ENCODE peak calls at places on chromosomes 11 and 22, in eight cellular contexts. One of them, this sample, is unnamed. For H3K36me3, the result is how much of the 10 kb centered on the place peaks cover.

GRCh38 chr11:116793476-116794096 is 1.9 kb upstream of the APOA5 start:
- DNase-seq in neural progenitor cell: no peak
- DNase-seq in pancreas: no peak
- DNase-seq in Peyer's patch: no peak
- DNase-seq in brain microvascular endothelial cell: no peak
- DNase-seq in ovary: no peak
- DNase-seq in PC-3: peak
- DNase-seq in HCT116: peak
- DNase-seq in this sample: no peak

GRCh38 chr22:39384750-39385480 is 14.7 kb upstream of the TAB1 start:
- DNase-seq in pancreas: no peak
- DNase-seq in HCT116: no peak
- DNase-seq in Peyer's patch: no peak
- DNase-seq in PC-3: peak
- DNase-seq in neural progenitor cell: peak
- DNase-seq in brain microvascular endothelial cell: peak
- DNase-seq in ovary: no peak
- DNase-seq in this sample: peak

GRCh38 chr11:127919206-127920000 is 668.0 kb downstream of the ETS1 start:
- DNase-seq in pancreas: no peak
- DNase-seq in ovary: no peak
- DNase-seq in brain microvascular endothelial cell: peak
- DNase-seq in neural progenitor cell: no peak
- DNase-seq in Peyer's patch: no peak
- DNase-seq in PC-3: peak
- DNase-seq in HCT116: no peak
- DNase-seq in this sample: no peak

GRCh38 chr11:38169286-38169685 is 1571.2 kb upstream of the RAG2 start:
- DNase-seq in neural progenitor cell: no peak
- DNase-seq in HCT116: no peak
- DNase-seq in brain microvascular endothelial cell: no peak
- DNase-seq in ovary: no peak
- DNase-seq in pancreas: no peak
- DNase-seq in Peyer's patch: no peak
- DNase-seq in PC-3: peak
- DNase-seq in this sample: no peak

GRCh38 chr22:18044548-18045271 is 20.3 kb upstream of the MICAL3 start:
- DNase-seq in brain microvascular endothelial cell: peak
- DNase-seq in pancreas: peak
- DNase-seq in PC-3: no peak
- DNase-seq in HCT116: no peak
- DNase-seq in ovary: peak
- DNase-seq in neural progenitor cell: no peak
- DNase-seq in Peyer's patch: peak
- DNase-seq in this sample: no peak

GRCh38 chr11:19715373-19715772 is 2.7 kb downstream of the NAV2 start:
- DNase-seq in pancreas: no peak
- DNase-seq in HCT116: no peak
- DNase-seq in ovary: no peak
- DNase-seq in Peyer's patch: no peak
- DNase-seq in PC-3: peak
- DNase-seq in brain microvascular endothelial cell: peak
- DNase-seq in neural progenitor cell: no peak
- DNase-seq in this sample: no peak

GRCh38 chr11:1043563-1044096 is 7.1 kb upstream of the MUC6 start:
- DNase-seq in ovary: no peak
- DNase-seq in brain microvascular endothelial cell: no peak
- DNase-seq in pancreas: no peak
- DNase-seq in neural progenitor cell: no peak
- DNase-seq in PC-3: no peak
- DNase-seq in HCT116: no peak
- DNase-seq in Peyer's patch: no peak
- DNase-seq in this sample: no peak

GRCh38 chr11:62546244-62546936 is at the start of gene AHNAK:
- DNase-seq in pancreas: peak
- DNase-seq in PC-3: peak
- DNase-seq in neural progenitor cell: peak
- DNase-seq in Peyer's patch: peak
- DNase-seq in brain microvascular endothelial cell: no peak
- DNase-seq in HCT116: no peak
- DNase-seq in ovary: peak
- DNase-seq in this sample: peak

GRCh38 chr11:57311109-57311936 is 13.4 kb downstream of the TNKS1BP1 start:
- DNase-seq in Peyer's patch: peak
- DNase-seq in pancreas: peak
- DNase-seq in HCT116: peak
- DNase-seq in ovary: peak
- DNase-seq in neural progenitor cell: peak
- DNase-seq in brain microvascular endothelial cell: peak
- DNase-seq in PC-3: peak
- DNase-seq in this sample: peak

GRCh38 chr11:61911701-61912529 is 5.5 kb downstream of the RAB3IL1 start:
- DNase-seq in ovary: peak
- DNase-seq in neural progenitor cell: no peak
- DNase-seq in Peyer's patch: peak
- DNase-seq in pancreas: no peak
- DNase-seq in PC-3: no peak
- DNase-seq in HCT116: no peak
- DNase-seq in brain microvascular endothelial cell: no peak
- DNase-seq in this sample: no peak

GRCh38 chr22:46795845-46796565 is 33.6 kb downstream of the TBC1D22A start:
- DNase-seq in PC-3: no peak
- DNase-seq in Peyer's patch: no peak
- DNase-seq in brain microvascular endothelial cell: no peak
- DNase-seq in pancreas: no peak
- DNase-seq in ovary: no peak
- DNase-seq in neural progenitor cell: no peak
- DNase-seq in HCT116: no peak
- DNase-seq in this sample: no peak

GRCh38 chr11:43830928-43831440 is 49.6 kb upstream of the ALKBH3 start:
- DNase-seq in Peyer's patch: peak
- DNase-seq in neural progenitor cell: no peak
- DNase-seq in HCT116: peak
- DNase-seq in pancreas: peak
- DNase-seq in ovary: no peak
- DNase-seq in PC-3: peak
- DNase-seq in brain microvascular endothelial cell: peak
- DNase-seq in this sample: no peak

GRCh38 chr22:41976070-41976901 is 7.0 kb downstream of the SEPTIN3 start:
- DNase-seq in HCT116: no peak
- DNase-seq in PC-3: no peak
- DNase-seq in brain microvascular endothelial cell: no peak
- DNase-seq in neural progenitor cell: peak
- DNase-seq in ovary: no peak
- DNase-seq in pancreas: no peak
- DNase-seq in Peyer's patch: peak
- DNase-seq in this sample: peak
- H3K4me3 ChIP-seq in HCT116: peak
- H3K4me3 ChIP-seq in PC-3: peak
- H3K4me3 ChIP-seq in brain microvascular endothelial cell: peak
- H3K4me3 ChIP-seq in neural progenitor cell: peak
- H3K4me3 ChIP-seq in ovary: peak
- H3K4me3 ChIP-seq in pancreas: peak
- H3K4me3 ChIP-seq in Peyer's patch: peak
- H3K4me3 ChIP-seq in this sample: peak

GRCh38 chr22:27783436-27784098 is 18.0 kb downstream of the MN1 start:
- DNase-seq in HCT116: no peak
- DNase-seq in neural progenitor cell: no peak
- DNase-seq in brain microvascular endothelial cell: no peak
- DNase-seq in pancreas: no peak
- DNase-seq in ovary: no peak
- DNase-seq in PC-3: no peak
- DNase-seq in Peyer's patch: no peak
- DNase-seq in this sample: no peak
- H3K27ac ChIP-seq in HCT116: no peak
- H3K27ac ChIP-seq in neural progenitor cell: peak
- H3K27ac ChIP-seq in brain microvascular endothelial cell: no peak
- H3K27ac ChIP-seq in pancreas: no peak
- H3K27ac ChIP-seq in ovary: peak
- H3K27ac ChIP-seq in PC-3: no peak
- H3K27ac ChIP-seq in Peyer's patch: no peak
- H3K27ac ChIP-seq in this sample: no peak

DNA sequence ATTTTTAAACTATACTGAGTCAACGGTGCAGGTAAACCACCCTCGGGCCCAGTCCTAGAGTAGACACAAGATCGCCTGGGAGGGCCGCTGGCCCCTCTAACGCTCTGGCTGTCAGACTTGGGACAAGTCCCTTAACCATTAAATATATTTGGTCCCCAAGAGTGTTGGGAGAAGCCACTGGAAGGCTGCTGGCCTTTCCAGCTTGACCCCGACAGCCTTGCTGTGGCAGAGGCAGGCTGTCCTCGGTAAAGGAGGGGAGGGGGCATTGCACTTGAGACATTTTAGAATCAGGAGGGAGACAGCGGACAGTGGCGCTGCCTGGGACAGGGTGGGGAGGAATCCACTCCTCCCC is 28.8 kb downstream of the APOL1 start:
- DNase-seq in neural progenitor cell: no peak
- DNase-seq in HCT116: no peak
- DNase-seq in ovary: no peak
- DNase-seq in pancreas: no peak
- DNase-seq in Peyer's patch: no peak
- DNase-seq in brain microvascular endothelial cell: no peak
- DNase-seq in PC-3: no peak
- DNase-seq in this sample: no peak
- H3K36me3 ChIP-seq in neural progenitor cell: under half
- H3K36me3 ChIP-seq in HCT116: under half
- H3K36me3 ChIP-seq in ovary: under half
- H3K36me3 ChIP-seq in pancreas: half or more
- H3K36me3 ChIP-seq in Peyer's patch: under half
- H3K36me3 ChIP-seq in brain microvascular endothelial cell: half or more
- H3K36me3 ChIP-seq in PC-3: under half
- H3K36me3 ChIP-seq in this sample: under half

GRCh38 chr22:40853330-40853729 is 3.1 kb downstream of the ST13 start:
- DNase-seq in HCT116: no peak
- DNase-seq in neural progenitor cell: no peak
- DNase-seq in pancreas: no peak
- DNase-seq in ovary: no peak
- DNase-seq in PC-3: no peak
- DNase-seq in Peyer's patch: no peak
- DNase-seq in brain microvascular endothelial cell: no peak
- DNase-seq in this sample: no peak

GRCh38 chr22:40855104-40855959 is 1.1 kb downstream of the ST13 start:
- DNase-seq in neural progenitor cell: peak
- DNase-seq in PC-3: no peak
- DNase-seq in ovary: no peak
- DNase-seq in brain microvascular endothelial cell: no peak
- DNase-seq in HCT116: no peak
- DNase-seq in Peyer's patch: no peak
- DNase-seq in pancreas: no peak
- DNase-seq in this sample: no peak

GRCh38 chr22:40856513-40857308 is at the start of the genes ST13 and XPNPEP3:
- DNase-seq in brain microvascular endothelial cell: peak
- DNase-seq in pancreas: peak
- DNase-seq in ovary: peak
- DNase-seq in neural progenitor cell: peak
- DNase-seq in PC-3: peak
- DNase-seq in HCT116: peak
- DNase-seq in Peyer's patch: peak
- DNase-seq in this sample: peak

GRCh38 chr22:40855960-40856512 is 403 bp downstream of the ST13 start:
- DNase-seq in ovary: no peak
- DNase-seq in HCT116: no peak
- DNase-seq in Peyer's patch: no peak
- DNase-seq in neural progenitor cell: peak
- DNase-seq in brain microvascular endothelial cell: peak
- DNase-seq in pancreas: peak
- DNase-seq in PC-3: no peak
- DNase-seq in this sample: no peak

GRCh38 chr22:40853961-40854360 is 2.5 kb downstream of the ST13 start:
- DNase-seq in brain microvascular endothelial cell: no peak
- DNase-seq in PC-3: no peak
- DNase-seq in neural progenitor cell: no peak
- DNase-seq in HCT116: no peak
- DNase-seq in Peyer's patch: no peak
- DNase-seq in pancreas: no peak
- DNase-seq in ovary: no peak
- DNase-seq in this sample: no peak
- H3K4me3 ChIP-seq in brain microvascular endothelial cell: no peak
- H3K4me3 ChIP-seq in PC-3: peak
- H3K4me3 ChIP-seq in neural progenitor cell: peak
- H3K4me3 ChIP-seq in HCT116: no peak
- H3K4me3 ChIP-seq in Peyer's patch: no peak
- H3K4me3 ChIP-seq in pancreas: no peak
- H3K4me3 ChIP-seq in ovary: peak
- H3K4me3 ChIP-seq in this sample: no peak

GRCh38 chr11:12853325-12853651 is 155.8 kb upstream of the RASSF10 start:
- DNase-seq in HCT116: no peak
- DNase-seq in pancreas: no peak
- DNase-seq in brain microvascular endothelial cell: no peak
- DNase-seq in neural progenitor cell: no peak
- DNase-seq in PC-3: no peak
- DNase-seq in Peyer's patch: no peak
- DNase-seq in ovary: no peak
- DNase-seq in this sample: no peak
- H3K27ac ChIP-seq in HCT116: no peak
- H3K27ac ChIP-seq in pancreas: peak
- H3K27ac ChIP-seq in brain microvascular endothelial cell: no peak
- H3K27ac ChIP-seq in neural progenitor cell: no peak
- H3K27ac ChIP-seq in PC-3: no peak
- H3K27ac ChIP-seq in Peyer's patch: no peak
- H3K27ac ChIP-seq in ovary: peak
- H3K27ac ChIP-seq in this sample: peak

DNA sequence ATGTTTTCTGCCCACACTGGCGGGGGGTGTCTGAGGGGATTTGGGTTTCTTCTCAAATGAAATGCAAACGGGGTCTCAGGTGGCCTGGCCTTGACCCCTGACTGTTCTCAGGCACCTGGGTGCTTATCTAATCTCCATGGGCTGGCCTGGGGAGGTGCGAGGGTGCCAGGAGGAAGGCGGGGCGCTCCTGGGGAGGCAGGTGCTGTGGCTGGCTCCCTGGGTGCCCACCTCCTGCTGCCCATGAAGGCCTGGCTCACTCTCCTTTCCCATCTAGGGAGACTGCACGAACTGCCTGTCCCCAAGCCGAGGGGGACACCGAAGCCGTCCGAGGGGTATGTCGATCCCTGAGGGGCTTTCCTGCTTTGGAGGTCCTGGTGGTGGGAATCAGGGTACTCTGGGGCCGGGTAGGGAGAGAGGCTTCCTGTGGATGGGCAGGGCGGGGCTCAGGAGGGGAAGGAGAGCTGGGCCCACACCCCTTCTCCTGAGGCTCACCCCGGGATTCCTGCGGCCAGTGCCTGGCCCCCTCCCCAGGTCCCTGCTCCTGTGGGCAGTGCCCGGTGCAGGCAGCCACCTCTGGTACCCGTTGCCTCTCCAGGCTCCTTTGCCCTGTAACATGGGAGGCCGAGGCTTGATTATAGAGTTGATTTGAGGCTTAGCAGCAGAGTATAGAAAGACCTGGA is 18.4 kb downstream of the MICALL1 start:
- DNase-seq in ovary: no peak
- DNase-seq in neural progenitor cell: no peak
- DNase-seq in HCT116: no peak
- DNase-seq in pancreas: peak
- DNase-seq in PC-3: no peak
- DNase-seq in brain microvascular endothelial cell: no peak
- DNase-seq in Peyer's patch: no peak
- DNase-seq in this sample: no peak
- H3K36me3 ChIP-seq in ovary: under half
- H3K36me3 ChIP-seq in neural progenitor cell: under half
- H3K36me3 ChIP-seq in HCT116: under half
- H3K36me3 ChIP-seq in pancreas: under half
- H3K36me3 ChIP-seq in PC-3: under half
- H3K36me3 ChIP-seq in brain microvascular endothelial cell: half or more
- H3K36me3 ChIP-seq in Peyer's patch: under half
- H3K36me3 ChIP-seq in this sample: under half

This sample was measured in WERI-Rb-1.